ENCODE peak calls at places on chromosomes 16 and 17, in nine cellular contexts. One of them, this sample, is unnamed.

GRCh38 chr17:43576563-43577229 is 30.6 kb upstream of the ETV4 start:
- DNase-seq in IMR-90: peak
- DNase-seq in astrocyte of the spinal cord: peak
- DNase-seq in AG04450: peak
- DNase-seq in lower leg skin: peak
- DNase-seq in ovary: peak
- DNase-seq in pancreas: peak
- DNase-seq in AG10803: peak
- DNase-seq in foreskin fibroblast: peak
- DNase-seq in this sample: no peak

GRCh38 chr16:1309888-1310831 is 724 bp downstream of the UBE2I start:
- DNase-seq in IMR-90: peak
- DNase-seq in astrocyte of the spinal cord: peak
- DNase-seq in AG04450: no peak
- DNase-seq in lower leg skin: no peak
- DNase-seq in ovary: peak
- DNase-seq in pancreas: no peak
- DNase-seq in AG10803: peak
- DNase-seq in foreskin fibroblast: peak
- DNase-seq in this sample: no peak

GRCh38 chr16:13611596-13611995 is 308.4 kb upstream of the ERCC4 start:
- DNase-seq in IMR-90: no peak
- DNase-seq in astrocyte of the spinal cord: no peak
- DNase-seq in AG04450: no peak
- DNase-seq in lower leg skin: no peak
- DNase-seq in ovary: no peak
- DNase-seq in pancreas: no peak
- DNase-seq in AG10803: no peak
- DNase-seq in foreskin fibroblast: no peak
- DNase-seq in this sample: no peak

GRCh38 chr17:82356845-82357355 is 2.1 kb upstream of the TEX19 start:
- DNase-seq in IMR-90: no peak
- DNase-seq in astrocyte of the spinal cord: no peak
- DNase-seq in AG04450: no peak
- DNase-seq in lower leg skin: no peak
- DNase-seq in ovary: no peak
- DNase-seq in pancreas: peak
- DNase-seq in AG10803: no peak
- DNase-seq in foreskin fibroblast: no peak
- DNase-seq in this sample: no peak

GRCh38 chr17:9700754-9701476 is 55.6 kb downstream of the USP43 start:
- DNase-seq in IMR-90: no peak
- DNase-seq in astrocyte of the spinal cord: no peak
- DNase-seq in AG04450: no peak
- DNase-seq in lower leg skin: no peak
- DNase-seq in ovary: no peak
- DNase-seq in pancreas: no peak
- DNase-seq in AG10803: no peak
- DNase-seq in foreskin fibroblast: no peak
- DNase-seq in this sample: no peak

GRCh38 chr17:77958716-77959215 is 263 bp downstream of the TNRC6C start:
- DNase-seq in IMR-90: no peak
- DNase-seq in astrocyte of the spinal cord: no peak
- DNase-seq in AG04450: no peak
- DNase-seq in lower leg skin: no peak
- DNase-seq in ovary: no peak
- DNase-seq in pancreas: no peak
- DNase-seq in AG10803: peak
- DNase-seq in foreskin fibroblast: no peak
- DNase-seq in this sample: no peak

GRCh38 chr17:27888945-27889344 is 4.2 kb downstream of the LYRM9 start:
- DNase-seq in IMR-90: peak
- DNase-seq in astrocyte of the spinal cord: no peak
- DNase-seq in AG04450: no peak
- DNase-seq in lower leg skin: no peak
- DNase-seq in ovary: no peak
- DNase-seq in pancreas: peak
- DNase-seq in AG10803: peak
- DNase-seq in foreskin fibroblast: no peak
- DNase-seq in this sample: no peak

GRCh38 chr16:81553814-81554675 is 109.4 kb downstream of the CMIP start:
- DNase-seq in IMR-90: no peak
- DNase-seq in astrocyte of the spinal cord: no peak
- DNase-seq in AG04450: no peak
- DNase-seq in lower leg skin: no peak
- DNase-seq in ovary: no peak
- DNase-seq in pancreas: no peak
- DNase-seq in AG10803: no peak
- DNase-seq in foreskin fibroblast: no peak
- DNase-seq in this sample: no peak

GRCh38 chr16:86033971-86034370 is 135.0 kb downstream of the IRF8 start:
- DNase-seq in IMR-90: no peak
- DNase-seq in astrocyte of the spinal cord: no peak
- DNase-seq in AG04450: no peak
- DNase-seq in lower leg skin: no peak
- DNase-seq in ovary: no peak
- DNase-seq in pancreas: no peak
- DNase-seq in AG10803: no peak
- DNase-seq in foreskin fibroblast: no peak
- DNase-seq in this sample: no peak

GRCh38 chr16:85955566-85955965 is 56.6 kb downstream of the IRF8 start:
- DNase-seq in IMR-90: no peak
- DNase-seq in astrocyte of the spinal cord: no peak
- DNase-seq in AG04450: no peak
- DNase-seq in lower leg skin: no peak
- DNase-seq in ovary: no peak
- DNase-seq in pancreas: no peak
- DNase-seq in AG10803: no peak
- DNase-seq in foreskin fibroblast: no peak
- DNase-seq in this sample: no peak

GRCh38 chr17:33688771-33689170 is 395.7 kb upstream of the ASIC2 start:
- DNase-seq in IMR-90: no peak
- DNase-seq in astrocyte of the spinal cord: no peak
- DNase-seq in AG04450: no peak
- DNase-seq in lower leg skin: no peak
- DNase-seq in ovary: no peak
- DNase-seq in pancreas: no peak
- DNase-seq in AG10803: no peak
- DNase-seq in foreskin fibroblast: no peak
- DNase-seq in this sample: no peak

GRCh38 chr17:55421179-55421934 is at the start of gene MMD:
- DNase-seq in IMR-90: no peak
- DNase-seq in astrocyte of the spinal cord: no peak
- DNase-seq in AG04450: no peak
- DNase-seq in lower leg skin: peak
- DNase-seq in ovary: no peak
- DNase-seq in pancreas: no peak
- DNase-seq in AG10803: no peak
- DNase-seq in foreskin fibroblast: no peak
- DNase-seq in this sample: no peak

GRCh38 chr17:2158011-2158410 is 103.1 kb downstream of the HIC1 start:
- DNase-seq in IMR-90: peak
- DNase-seq in astrocyte of the spinal cord: peak
- DNase-seq in AG04450: peak
- DNase-seq in lower leg skin: peak
- DNase-seq in ovary: no peak
- DNase-seq in pancreas: no peak
- DNase-seq in AG10803: peak
- DNase-seq in foreskin fibroblast: peak
- DNase-seq in this sample: peak

DNA sequence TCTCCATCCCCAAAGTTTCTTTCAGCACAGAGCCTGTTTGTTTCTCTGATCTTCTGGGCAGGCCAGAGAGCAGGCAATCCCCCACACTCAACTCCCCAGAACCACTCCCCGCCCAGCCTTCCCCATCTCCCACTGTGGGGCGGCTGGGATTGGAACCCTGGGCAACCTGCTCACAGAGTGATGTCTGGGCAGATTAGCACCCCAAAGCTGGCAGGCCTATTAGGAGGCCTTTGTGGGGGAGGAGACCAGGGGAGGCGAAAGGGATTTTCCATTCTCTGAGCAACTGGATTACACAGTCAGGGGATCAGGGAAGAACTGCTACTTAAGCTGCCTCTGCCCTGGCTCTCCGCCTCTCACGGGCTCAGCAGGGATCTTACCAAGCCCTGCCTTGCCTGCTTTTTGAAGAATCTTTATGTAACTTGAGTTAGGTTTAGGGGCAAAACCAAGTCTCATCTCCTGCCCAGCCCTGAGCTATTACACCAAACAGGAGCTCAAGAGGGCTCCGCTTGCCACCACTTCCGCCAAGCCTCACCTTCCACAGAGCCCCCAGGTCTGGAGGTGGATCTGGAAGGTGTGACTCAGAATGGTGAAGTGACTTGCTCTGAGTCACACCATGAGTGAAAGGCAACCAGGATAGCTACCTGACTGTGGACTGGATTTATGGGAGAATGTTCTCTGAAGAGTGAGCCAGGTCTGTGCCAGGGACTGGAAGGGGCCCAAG is 16.0 kb upstream of the LHX1 start:
- DNase-seq in IMR-90: peak
- DNase-seq in astrocyte of the spinal cord: peak
- DNase-seq in AG04450: no peak
- DNase-seq in lower leg skin: no peak
- DNase-seq in ovary: no peak
- DNase-seq in pancreas: no peak
- DNase-seq in AG10803: no peak
- DNase-seq in foreskin fibroblast: no peak
- DNase-seq in this sample: no peak
- H3K4me3 ChIP-seq in IMR-90: no peak
- H3K4me3 ChIP-seq in astrocyte of the spinal cord: no peak
- H3K4me3 ChIP-seq in AG04450: no peak
- H3K4me3 ChIP-seq in lower leg skin: no peak
- H3K4me3 ChIP-seq in ovary: no peak
- H3K4me3 ChIP-seq in pancreas: no peak
- H3K4me3 ChIP-seq in AG10803: no peak
- H3K4me3 ChIP-seq in foreskin fibroblast: no peak
- H3K4me3 ChIP-seq in this sample: no peak

DNA sequence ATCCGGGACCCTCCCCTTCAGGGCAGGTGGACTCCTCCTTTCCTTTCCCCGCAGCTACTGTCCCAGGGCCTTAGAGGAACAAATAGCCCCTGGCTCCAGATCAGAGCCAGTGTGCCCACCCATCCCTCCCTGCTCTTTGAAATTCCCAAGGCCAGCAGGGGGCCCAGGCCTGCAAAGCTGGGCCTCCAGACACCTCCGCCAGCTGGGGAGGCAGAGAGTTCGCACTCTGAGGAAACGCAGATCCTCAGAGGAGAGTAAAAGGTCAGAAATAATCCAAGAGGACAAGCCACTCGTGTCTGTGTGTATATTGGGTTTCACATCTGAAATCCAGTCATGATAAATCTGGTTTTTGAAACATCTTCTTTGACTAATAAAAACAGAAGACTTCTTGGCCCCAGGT is 44.7 kb upstream of the TBX2 start:
- DNase-seq in IMR-90: no peak
- DNase-seq in astrocyte of the spinal cord: no peak
- DNase-seq in AG04450: no peak
- DNase-seq in lower leg skin: no peak
- DNase-seq in ovary: no peak
- DNase-seq in pancreas: no peak
- DNase-seq in AG10803: no peak
- DNase-seq in foreskin fibroblast: no peak
- DNase-seq in this sample: no peak
- TF ChIP-seq CTCF in IMR-90: no peak
- TF ChIP-seq CTCF in astrocyte of the spinal cord: no peak
- TF ChIP-seq CTCF in AG04450: peak
- TF ChIP-seq CTCF in lower leg skin: no peak
- TF ChIP-seq CTCF in ovary: no peak
- TF ChIP-seq CTCF in pancreas: no peak
- TF ChIP-seq CTCF in AG10803: no peak
- TF ChIP-seq CTCF in foreskin fibroblast: no peak
- TF ChIP-seq CTCF in this sample: no peak

DNA sequence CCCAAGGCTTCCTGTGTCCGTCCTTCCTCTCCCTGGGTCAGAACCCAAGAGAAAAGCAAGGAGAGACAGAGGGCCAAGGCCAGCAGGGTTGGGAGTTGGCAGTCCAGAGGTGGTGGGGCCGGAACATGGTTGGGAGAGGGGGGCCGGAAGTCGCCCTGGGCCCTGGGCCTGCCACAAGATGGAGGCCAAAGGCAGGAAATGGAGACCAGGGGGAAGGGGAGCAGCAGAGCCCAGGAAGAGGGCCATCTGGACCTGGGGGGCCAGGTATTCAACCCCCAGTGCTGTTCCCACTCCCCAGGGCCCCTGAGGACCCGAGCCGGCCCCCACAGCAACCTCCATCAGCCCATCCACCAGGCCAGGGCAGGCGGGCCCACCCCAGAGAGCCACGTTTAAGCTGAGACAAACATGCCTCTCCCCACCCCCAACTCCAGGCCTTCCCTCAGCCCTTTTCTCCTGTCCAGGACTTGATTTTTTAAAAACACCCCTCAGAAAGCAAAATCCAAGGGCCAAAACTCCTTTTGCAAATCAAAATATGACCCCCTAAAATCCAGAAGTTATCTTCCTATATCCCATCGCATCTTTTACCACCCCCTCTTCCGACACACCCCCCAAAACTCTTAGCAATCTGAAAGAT is 4.4 kb upstream of the BCL6B start:
- DNase-seq in IMR-90: no peak
- DNase-seq in astrocyte of the spinal cord: no peak
- DNase-seq in AG04450: no peak
- DNase-seq in lower leg skin: peak
- DNase-seq in ovary: peak
- DNase-seq in pancreas: no peak
- DNase-seq in AG10803: peak
- DNase-seq in foreskin fibroblast: no peak
- DNase-seq in this sample: no peak
- H3K4me3 ChIP-seq in IMR-90: no peak
- H3K4me3 ChIP-seq in astrocyte of the spinal cord: no peak
- H3K4me3 ChIP-seq in AG04450: no peak
- H3K4me3 ChIP-seq in lower leg skin: peak
- H3K4me3 ChIP-seq in ovary: peak
- H3K4me3 ChIP-seq in pancreas: no peak
- H3K4me3 ChIP-seq in AG10803: peak
- H3K4me3 ChIP-seq in foreskin fibroblast: no peak
- H3K4me3 ChIP-seq in this sample: no peak

DNA sequence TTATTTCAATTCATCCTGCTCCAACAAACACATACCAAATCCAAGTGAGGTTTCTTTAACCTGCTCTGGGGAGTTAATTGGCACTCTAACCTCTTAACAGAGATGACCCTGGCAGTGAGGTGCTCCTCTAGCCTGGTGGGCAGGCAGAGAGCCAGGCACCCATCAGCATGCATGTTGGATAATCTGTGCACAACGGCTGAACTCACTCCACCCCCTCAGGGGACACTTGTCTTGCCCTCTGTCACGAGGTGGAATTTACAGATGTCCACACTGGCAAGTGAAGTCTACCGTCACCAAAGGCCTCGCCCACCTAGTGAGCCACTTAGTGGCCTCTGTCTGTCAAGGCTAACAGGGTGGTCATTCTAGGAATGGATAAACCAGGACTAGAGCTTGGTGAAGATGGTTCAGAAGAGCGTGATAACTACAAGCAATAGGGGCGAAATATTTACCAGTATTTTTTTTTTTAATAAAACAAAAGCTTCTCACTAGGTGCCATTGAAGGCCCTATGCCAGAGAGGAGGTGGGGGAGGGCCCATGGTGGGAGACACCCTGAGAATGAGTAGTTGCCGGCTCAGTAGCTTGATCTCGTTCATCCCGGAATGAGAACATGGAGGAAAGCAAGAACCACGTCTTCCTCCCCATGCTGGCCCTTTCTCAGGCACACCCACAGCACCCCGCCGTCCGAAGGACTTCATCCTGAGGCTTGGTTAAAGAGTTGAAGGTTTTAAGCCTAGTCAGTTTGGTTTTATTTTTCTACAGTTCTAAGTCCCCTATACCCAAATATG is 25.2 kb downstream of the PLD6 start:
- DNase-seq in IMR-90: no peak
- DNase-seq in astrocyte of the spinal cord: no peak
- DNase-seq in AG04450: no peak
- DNase-seq in lower leg skin: no peak
- DNase-seq in ovary: no peak
- DNase-seq in pancreas: no peak
- DNase-seq in AG10803: no peak
- DNase-seq in foreskin fibroblast: no peak
- DNase-seq in this sample: no peak
- TF ChIP-seq CTCF in IMR-90: no peak
- TF ChIP-seq CTCF in astrocyte of the spinal cord: no peak
- TF ChIP-seq CTCF in AG04450: no peak
- TF ChIP-seq CTCF in lower leg skin: no peak
- TF ChIP-seq CTCF in ovary: no peak
- TF ChIP-seq CTCF in pancreas: no peak
- TF ChIP-seq CTCF in AG10803: no peak
- TF ChIP-seq CTCF in foreskin fibroblast: no peak
- TF ChIP-seq CTCF in this sample: no peak